ENCODE peak calls at places on chromosome 22, in seven cellular contexts. One of them, this sample, is unnamed.

GRCh38 chr22:33529424-33530113 is 390.7 kb downstream of the LARGE1 start:
- DNase-seq in neural progenitor cell: no peak
- DNase-seq in A549: no peak
- DNase-seq in spleen: no peak
- DNase-seq in brain microvascular endothelial cell: peak
- DNase-seq in OCI-LY7: no peak
- DNase-seq in dorsolateral prefrontal cortex: no peak
- DNase-seq in this sample: no peak

GRCh38 chr22:24453853-24454252 is 26.5 kb downstream of the ADORA2A start:
- DNase-seq in brain microvascular endothelial cell: no peak
- DNase-seq in spleen: no peak
- DNase-seq in neural progenitor cell: no peak
- DNase-seq in dorsolateral prefrontal cortex: no peak
- DNase-seq in A549: no peak
- DNase-seq in OCI-LY7: no peak
- DNase-seq in this sample: no peak

GRCh38 chr22:28909375-28909774 is 26.0 kb downstream of the ZNRF3 start:
- DNase-seq in brain microvascular endothelial cell: peak
- DNase-seq in spleen: no peak
- DNase-seq in OCI-LY7: no peak
- DNase-seq in neural progenitor cell: no peak
- DNase-seq in A549: no peak
- DNase-seq in dorsolateral prefrontal cortex: no peak
- DNase-seq in this sample: no peak

GRCh38 chr22:47154621-47155081 is 392.2 kb downstream of the TBC1D22A start:
- DNase-seq in OCI-LY7: no peak
- DNase-seq in spleen: no peak
- DNase-seq in neural progenitor cell: no peak
- DNase-seq in dorsolateral prefrontal cortex: peak
- DNase-seq in brain microvascular endothelial cell: no peak
- DNase-seq in A549: no peak
- DNase-seq in this sample: peak

GRCh38 chr22:17753401-17753989 is 20.8 kb downstream of the BID start:
- DNase-seq in spleen: no peak
- DNase-seq in dorsolateral prefrontal cortex: no peak
- DNase-seq in OCI-LY7: no peak
- DNase-seq in neural progenitor cell: no peak
- DNase-seq in A549: no peak
- DNase-seq in brain microvascular endothelial cell: peak
- DNase-seq in this sample: no peak

GRCh38 chr22:29044657-29045176 is 16.9 kb downstream of the C22orf31 start:
- DNase-seq in brain microvascular endothelial cell: peak
- DNase-seq in A549: no peak
- DNase-seq in neural progenitor cell: no peak
- DNase-seq in OCI-LY7: no peak
- DNase-seq in dorsolateral prefrontal cortex: no peak
- DNase-seq in spleen: no peak
- DNase-seq in this sample: peak

GRCh38 chr22:33512961-33513360 is 407.3 kb downstream of the LARGE1 start:
- DNase-seq in A549: no peak
- DNase-seq in neural progenitor cell: peak
- DNase-seq in OCI-LY7: no peak
- DNase-seq in brain microvascular endothelial cell: no peak
- DNase-seq in dorsolateral prefrontal cortex: no peak
- DNase-seq in spleen: no peak
- DNase-seq in this sample: no peak

GRCh38 chr22:35419756-35420155 is 19.8 kb downstream of the MCM5 start:
- DNase-seq in dorsolateral prefrontal cortex: no peak
- DNase-seq in brain microvascular endothelial cell: no peak
- DNase-seq in neural progenitor cell: no peak
- DNase-seq in OCI-LY7: no peak
- DNase-seq in spleen: no peak
- DNase-seq in A549: no peak
- DNase-seq in this sample: no peak

GRCh38 chr22:26542831-26543230 is 30.6 kb upstream of the TFIP11 start:
- DNase-seq in neural progenitor cell: no peak
- DNase-seq in spleen: no peak
- DNase-seq in brain microvascular endothelial cell: no peak
- DNase-seq in OCI-LY7: peak
- DNase-seq in dorsolateral prefrontal cortex: no peak
- DNase-seq in A549: no peak
- DNase-seq in this sample: no peak

GRCh38 chr22:24445481-24446290 is 18.3 kb downstream of the ADORA2A start:
- DNase-seq in OCI-LY7: no peak
- DNase-seq in neural progenitor cell: peak
- DNase-seq in brain microvascular endothelial cell: no peak
- DNase-seq in dorsolateral prefrontal cortex: no peak
- DNase-seq in spleen: no peak
- DNase-seq in A549: no peak
- DNase-seq in this sample: no peak

GRCh38 chr22:17638432-17639237 is at the start of gene BCL2L13:
- DNase-seq in A549: peak
- DNase-seq in dorsolateral prefrontal cortex: peak
- DNase-seq in brain microvascular endothelial cell: peak
- DNase-seq in spleen: peak
- DNase-seq in neural progenitor cell: peak
- DNase-seq in OCI-LY7: peak
- DNase-seq in this sample: peak

GRCh38 chr22:29625090-29625825 is 21.8 kb downstream of the NF2 start:
- DNase-seq in neural progenitor cell: peak
- DNase-seq in brain microvascular endothelial cell: peak
- DNase-seq in spleen: no peak
- DNase-seq in dorsolateral prefrontal cortex: no peak
- DNase-seq in OCI-LY7: peak
- DNase-seq in A549: peak
- DNase-seq in this sample: peak

GRCh38 chr22:18076060-18076497 is 1.7 kb upstream of the PEX26 start:
- DNase-seq in spleen: no peak
- DNase-seq in neural progenitor cell: peak
- DNase-seq in A549: peak
- DNase-seq in OCI-LY7: peak
- DNase-seq in brain microvascular endothelial cell: peak
- DNase-seq in dorsolateral prefrontal cortex: peak
- DNase-seq in this sample: peak

GRCh38 chr22:41296826-41297667 is 4.3 kb upstream of the ZC3H7B start:
- DNase-seq in neural progenitor cell: no peak
- DNase-seq in brain microvascular endothelial cell: no peak
- DNase-seq in A549: no peak
- DNase-seq in dorsolateral prefrontal cortex: no peak
- DNase-seq in spleen: no peak
- DNase-seq in OCI-LY7: no peak
- DNase-seq in this sample: no peak

GRCh38 chr22:41305646-41306045 is 4.3 kb downstream of the ZC3H7B start:
- DNase-seq in brain microvascular endothelial cell: no peak
- DNase-seq in spleen: no peak
- DNase-seq in A549: no peak
- DNase-seq in OCI-LY7: no peak
- DNase-seq in neural progenitor cell: no peak
- DNase-seq in dorsolateral prefrontal cortex: no peak
- DNase-seq in this sample: peak

GRCh38 chr22:41302016-41302767 is 867 bp downstream of the ZC3H7B start:
- DNase-seq in spleen: peak
- DNase-seq in neural progenitor cell: peak
- DNase-seq in A549: no peak
- DNase-seq in brain microvascular endothelial cell: no peak
- DNase-seq in dorsolateral prefrontal cortex: peak
- DNase-seq in OCI-LY7: peak
- DNase-seq in this sample: no peak

GRCh38 chr22:41301085-41302015 is at the start of gene ZC3H7B:
- DNase-seq in neural progenitor cell: peak
- DNase-seq in dorsolateral prefrontal cortex: peak
- DNase-seq in A549: peak
- DNase-seq in brain microvascular endothelial cell: peak
- DNase-seq in spleen: peak
- DNase-seq in OCI-LY7: peak
- DNase-seq in this sample: peak

DNA sequence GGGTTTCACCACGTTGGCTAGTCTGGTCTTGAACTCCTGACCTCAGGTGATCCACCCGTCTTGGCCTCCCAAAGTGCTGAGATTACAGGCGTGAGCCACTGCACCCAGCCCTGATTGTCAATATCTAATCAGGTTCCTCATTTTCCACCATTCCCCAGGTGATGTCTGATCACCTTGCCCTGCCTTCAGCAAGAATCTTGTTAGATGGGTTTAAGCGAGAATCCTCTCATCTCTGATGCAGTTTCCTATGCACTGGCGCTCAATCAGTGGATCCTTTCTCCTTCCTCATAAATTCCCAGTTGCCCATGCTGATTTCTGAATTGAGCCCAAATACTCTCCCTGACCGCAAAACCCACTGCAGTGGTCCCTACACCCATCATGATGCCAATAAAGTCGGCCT is 664 bp upstream of the ZC3H7B start:
- DNase-seq in neural progenitor cell: no peak
- DNase-seq in spleen: no peak
- DNase-seq in OCI-LY7: no peak
- DNase-seq in A549: no peak
- DNase-seq in brain microvascular endothelial cell: no peak
- DNase-seq in dorsolateral prefrontal cortex: no peak
- DNase-seq in this sample: no peak
- H3K27ac ChIP-seq in neural progenitor cell: no peak
- H3K27ac ChIP-seq in spleen: peak
- H3K27ac ChIP-seq in OCI-LY7: no peak
- H3K27ac ChIP-seq in A549: peak
- H3K27ac ChIP-seq in brain microvascular endothelial cell: no peak
- H3K27ac ChIP-seq in dorsolateral prefrontal cortex: peak
- H3K27ac ChIP-seq in this sample: peak

GRCh38 chr22:43272869-43273318 is 70.3 kb downstream of the SCUBE1 start:
- DNase-seq in brain microvascular endothelial cell: no peak
- DNase-seq in A549: no peak
- DNase-seq in spleen: no peak
- DNase-seq in OCI-LY7: no peak
- DNase-seq in neural progenitor cell: no peak
- DNase-seq in dorsolateral prefrontal cortex: no peak
- DNase-seq in this sample: no peak

GRCh38 chr22:43272301-43272700 is 70.9 kb downstream of the SCUBE1 start:
- DNase-seq in dorsolateral prefrontal cortex: no peak
- DNase-seq in brain microvascular endothelial cell: no peak
- DNase-seq in OCI-LY7: no peak
- DNase-seq in spleen: no peak
- DNase-seq in neural progenitor cell: no peak
- DNase-seq in A549: no peak
- DNase-seq in this sample: no peak

GRCh38 chr22:43270314-43270908 is 72.8 kb downstream of the SCUBE1 start:
- DNase-seq in neural progenitor cell: peak
- DNase-seq in brain microvascular endothelial cell: no peak
- DNase-seq in dorsolateral prefrontal cortex: no peak
- DNase-seq in A549: peak
- DNase-seq in spleen: no peak
- DNase-seq in OCI-LY7: no peak
- DNase-seq in this sample: no peak

GRCh38 chr22:43269325-43270040 is 73.7 kb downstream of the SCUBE1 start:
- DNase-seq in spleen: no peak
- DNase-seq in brain microvascular endothelial cell: no peak
- DNase-seq in OCI-LY7: no peak
- DNase-seq in neural progenitor cell: peak
- DNase-seq in A549: no peak
- DNase-seq in dorsolateral prefrontal cortex: no peak
- DNase-seq in this sample: no peak

DNA sequence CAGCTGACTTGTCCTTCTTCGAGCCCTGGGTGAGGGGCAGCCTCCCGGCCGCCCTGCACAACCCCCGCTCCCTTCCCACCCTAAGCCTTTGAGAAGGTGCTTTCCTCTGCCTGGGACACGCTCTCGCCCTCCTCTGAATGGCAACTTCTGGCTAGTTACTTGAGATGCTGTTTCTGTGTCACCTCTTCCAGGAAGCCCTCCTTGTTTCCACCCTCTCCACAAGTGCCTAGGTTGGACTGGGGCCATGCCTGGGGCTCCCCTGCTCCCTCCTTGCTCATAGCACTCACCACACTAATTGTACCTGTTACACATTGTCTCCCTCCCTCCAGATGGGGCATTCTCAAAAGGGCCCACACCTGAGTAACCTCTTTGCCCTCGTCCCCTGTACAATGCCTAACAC is 72.2 kb downstream of the SCUBE1 start:
- DNase-seq in brain microvascular endothelial cell: no peak
- DNase-seq in dorsolateral prefrontal cortex: no peak
- DNase-seq in A549: no peak
- DNase-seq in OCI-LY7: no peak
- DNase-seq in neural progenitor cell: no peak
- DNase-seq in spleen: no peak
- DNase-seq in this sample: no peak
- TF ChIP-seq CTCF in brain microvascular endothelial cell: no peak
- TF ChIP-seq CTCF in dorsolateral prefrontal cortex: no peak
- TF ChIP-seq CTCF in A549: no peak
- TF ChIP-seq CTCF in OCI-LY7: no peak
- TF ChIP-seq CTCF in neural progenitor cell: no peak
- TF ChIP-seq CTCF in spleen: no peak
- TF ChIP-seq CTCF in this sample: no peak

DNA sequence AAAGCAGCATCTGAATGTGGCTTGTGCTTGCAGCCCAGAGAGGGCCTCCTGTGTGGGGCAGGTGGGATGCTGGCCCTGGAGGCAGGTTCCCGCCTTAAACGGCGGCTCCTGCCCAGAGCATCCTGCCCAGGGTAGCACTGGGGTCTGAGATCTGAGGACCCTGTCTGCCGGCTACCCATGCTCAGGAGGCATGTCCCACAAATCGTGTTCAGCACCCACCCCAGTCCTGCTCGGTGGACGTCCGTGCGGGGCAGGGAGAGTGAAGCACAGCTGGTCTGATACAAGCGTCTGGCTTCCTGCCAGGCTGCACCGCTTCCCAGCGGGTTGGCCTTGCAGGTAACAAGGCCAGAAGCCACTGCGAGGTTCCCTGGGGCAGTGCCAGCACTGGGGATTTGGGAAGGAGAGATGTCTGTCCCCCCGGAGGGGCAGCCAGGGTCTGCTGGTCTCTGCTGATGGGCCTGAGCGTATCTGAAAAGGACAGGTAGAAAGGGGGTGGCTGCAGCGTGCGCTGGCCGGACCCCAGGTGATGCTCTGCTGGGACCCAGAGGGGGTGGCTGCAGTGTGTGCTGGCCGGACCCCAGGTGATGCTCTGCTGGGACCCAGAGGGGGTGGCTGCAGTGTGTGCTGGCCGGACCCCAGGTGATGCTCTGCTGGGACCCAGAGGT is 3.6 kb downstream of the TRABD start:
- DNase-seq in neural progenitor cell: no peak
- DNase-seq in dorsolateral prefrontal cortex: no peak
- DNase-seq in spleen: peak
- DNase-seq in A549: no peak
- DNase-seq in OCI-LY7: peak
- DNase-seq in brain microvascular endothelial cell: no peak
- DNase-seq in this sample: no peak
- H3K27ac ChIP-seq in neural progenitor cell: no peak
- H3K27ac ChIP-seq in dorsolateral prefrontal cortex: no peak
- H3K27ac ChIP-seq in spleen: peak
- H3K27ac ChIP-seq in A549: peak
- H3K27ac ChIP-seq in OCI-LY7: peak
- H3K27ac ChIP-seq in brain microvascular endothelial cell: no peak
- H3K27ac ChIP-seq in this sample: peak

DNA sequence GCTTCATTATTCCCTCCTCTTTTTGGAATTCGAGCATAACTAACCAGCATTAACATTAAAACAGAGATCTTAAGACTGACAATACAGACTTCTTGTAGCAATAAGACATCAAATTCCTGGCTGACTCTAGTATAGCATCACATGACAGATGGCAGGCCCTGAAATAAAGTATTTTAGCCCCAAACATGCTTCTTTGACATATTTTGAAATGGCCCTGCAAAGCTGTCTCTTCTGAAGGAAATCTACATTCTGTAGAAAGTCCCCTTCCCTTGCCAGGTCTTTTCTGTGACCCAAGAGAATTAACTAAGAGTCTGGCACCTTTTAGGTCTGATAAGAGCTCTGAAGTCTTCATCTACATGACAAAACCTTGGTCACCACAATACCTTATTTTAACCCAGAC is 38.5 kb upstream of the GNAZ start:
- DNase-seq in spleen: no peak
- DNase-seq in OCI-LY7: no peak
- DNase-seq in brain microvascular endothelial cell: no peak
- DNase-seq in A549: no peak
- DNase-seq in neural progenitor cell: no peak
- DNase-seq in dorsolateral prefrontal cortex: no peak
- DNase-seq in this sample: no peak
- TF ChIP-seq CTCF in spleen: no peak
- TF ChIP-seq CTCF in OCI-LY7: no peak
- TF ChIP-seq CTCF in brain microvascular endothelial cell: no peak
- TF ChIP-seq CTCF in A549: no peak
- TF ChIP-seq CTCF in neural progenitor cell: no peak
- TF ChIP-seq CTCF in dorsolateral prefrontal cortex: no peak
- TF ChIP-seq CTCF in this sample: no peak